ENCODE peak calls at places on chromosomes 5 and 9, in nine cellular contexts. L is substantia nigra, J is brain microvascular endothelial cell, Y is left ventricle myocardium inferior, V is fibroblast of lung, X is heart right ventricle, H is suprapubic skin, S is astrocyte, R is hepatocyte. D is an unnamed sample.
A peak's percentile ranks its signal among the peaks of the same experiment; 100 is the strongest.

GRCh38 chr5:177116631-177117373 is 16.8 kb upstream of the NSD1 start:
- DNase-seq in R (peak; percentile 54), Y (peak; percentile 90), V (peak; percentile 85), X (peak; percentile 91), L (peak; percentile 70), H (peak; percentile 96), J (peak; percentile 70), S (peak; percentile 75), D (peak; percentile 89)

GRCh38 chr5:11302663-11303062 is 541.6 kb upstream of the DAP start:
- DNase-seq in L (no peak), J (no peak), R (no peak), S (no peak), Y (no peak), H (no peak), X (no peak), V (no peak), D (no peak)

GRCh38 chr5:57499262-57500050 is 16.8 kb upstream of the ACTBL2 start:
- DNase-seq in Y (no peak), J (peak; percentile 70), X (no peak), R (peak; percentile 74), L (no peak), V (peak; percentile 57), S (peak; percentile 39), H (no peak), D (no peak)

GRCh38 chr5:162372265-162372664 is 304.7 kb downstream of the GABRG2 start:
- DNase-seq in J (no peak), S (no peak), H (no peak), X (no peak), Y (no peak), V (no peak), L (no peak), R (no peak), D (no peak)

GRCh38 chr5:69493235-69493925 is 790 bp downstream of the OCLN start:
- DNase-seq in J (no peak), Y (no peak), V (peak; percentile 44), L (no peak), X (no peak), S (peak; percentile 26), R (peak; percentile 72), H (no peak), D (no peak)

GRCh38 chr5:145991044-145991575 is 54.7 kb downstream of the SH3RF2 start:
- DNase-seq in V (peak; percentile 85), Y (no peak), R (no peak), L (no peak), X (no peak), S (peak; percentile 82), J (peak; percentile 45), H (no peak), D (no peak)

GRCh38 chr9:120742951-120743416 is 28.7 kb upstream of the MEGF9 start:
- DNase-seq in J (no peak), R (peak; percentile 47), S (no peak), Y (no peak), X (no peak), V (peak; percentile 27), L (no peak), H (no peak), D (no peak)

GRCh38 chr9:11199335-11199734 is 586.5 kb upstream of the PTPRD start:
- DNase-seq in S (no peak), H (no peak), V (no peak), Y (no peak), L (no peak), J (no peak), R (no peak), X (no peak), D (no peak)

GRCh38 chr5:27048507-27048906 is 10.1 kb upstream of the CDH9 start:
- DNase-seq in X (no peak), J (no peak), S (no peak), H (no peak), Y (no peak), R (no peak), L (no peak), V (no peak), D (no peak)

GRCh38 chr9:136859821-136860269 is 6.3 kb downstream of the EDF1 start:
- DNase-seq in H (no peak), L (no peak), J (no peak), S (no peak), Y (peak; percentile 13), R (peak; percentile 5), V (no peak), X (no peak), D (no peak)

GRCh38 chr5:78718185-78718584 is 69.6 kb upstream of the LHFPL2 start:
- DNase-seq in S (no peak), H (no peak), L (no peak), Y (no peak), R (no peak), V (no peak), X (no peak), J (no peak), D (no peak)

GRCh38 chr9:128556915-128557634 is 4.7 kb downstream of the SPTAN1 start:
- DNase-seq in V (no peak), Y (no peak), L (no peak), J (no peak), R (no peak), H (no peak), S (no peak), X (no peak), D (no peak)

GRCh38 chr9:128555180-128555721 is 2.9 kb downstream of the SPTAN1 start:
- DNase-seq in R (peak; percentile 73), J (peak; percentile 62), H (no peak), Y (no peak), V (peak; percentile 86), L (no peak), X (no peak), S (peak; percentile 78), D (no peak)

GRCh38 chr9:128554155-128554862 is 1.9 kb downstream of the SPTAN1 start:
- DNase-seq in X (peak; percentile 20), J (peak; percentile 94), R (peak; percentile 84), V (peak; percentile 96), S (peak; percentile 94), Y (peak; percentile 52), H (no peak), L (no peak), D (no peak)

GRCh38 chr9:128558431-128559310 is 6.3 kb downstream of the SPTAN1 start:
- DNase-seq in H (peak; percentile 86), Y (peak; percentile 86), V (peak; percentile 93), S (peak; percentile 93), X (peak; percentile 79), R (peak; percentile 77), J (peak; percentile 95), L (peak; percentile 26), D (peak; percentile 71)

DNA sequence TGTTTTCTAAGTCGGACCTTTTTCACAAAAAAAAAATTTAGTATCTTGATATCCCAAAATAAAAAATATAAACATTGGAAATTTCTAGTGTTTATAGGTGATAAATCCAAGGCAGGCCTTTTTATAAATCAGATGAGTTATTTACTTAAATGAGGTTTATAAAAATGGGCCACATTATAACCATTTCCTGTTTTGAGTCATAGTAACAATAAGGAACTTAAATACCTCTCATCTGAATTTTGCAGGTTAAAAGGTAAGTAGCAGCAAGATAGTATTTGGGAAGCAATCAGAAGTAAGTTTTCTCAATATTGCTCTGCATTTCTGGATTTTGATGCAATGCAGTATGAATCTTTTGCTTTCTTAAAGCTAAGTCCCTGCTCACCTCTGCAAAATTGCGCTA is 3.9 kb downstream of the SPTAN1 start:
- DNase-seq in X (no peak), S (no peak), R (no peak), L (no peak), Y (no peak), V (no peak), J (no peak), H (no peak), D (no peak)
- H3K27ac ChIP-seq in X (no peak overlapping the region), S (no peak overlapping the region), R (peak overlapping the region; percentile 97), L (no peak overlapping the region), Y (peak overlapping the region; percentile 100), V (no peak overlapping the region), J (no peak overlapping the region), H (no peak overlapping the region), D (peak overlapping the region; percentile 9)

DNA sequence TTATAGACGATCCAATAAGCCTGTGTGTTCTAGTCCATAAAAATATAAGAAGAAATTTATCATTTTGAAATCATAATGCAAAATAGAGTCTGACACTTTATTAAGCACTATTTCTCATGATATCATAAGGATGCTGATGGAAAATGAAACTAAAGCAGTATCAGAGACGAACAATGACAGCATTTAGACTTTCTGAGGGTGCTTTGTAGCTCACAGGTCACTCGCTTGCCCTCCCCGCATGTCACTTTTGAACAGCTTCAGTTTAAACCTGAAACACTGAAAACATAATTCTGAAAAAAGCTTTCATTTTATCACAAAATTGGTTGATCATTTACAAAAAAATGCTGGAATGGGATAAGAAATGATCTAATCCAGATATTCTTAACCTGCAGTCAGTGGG is 247.1 kb downstream of the EBF1 start:
- DNase-seq in S (no peak), H (no peak), L (no peak), J (no peak), X (no peak), R (no peak), Y (no peak), V (no peak), D (no peak)
- H3K27ac ChIP-seq in S (no peak overlapping the region), H (no peak overlapping the region), L (no peak overlapping the region), J (no peak overlapping the region), X (no peak overlapping the region), R (no peak overlapping the region), Y (no peak overlapping the region), V (no peak overlapping the region), D (no peak overlapping the region)

DNA sequence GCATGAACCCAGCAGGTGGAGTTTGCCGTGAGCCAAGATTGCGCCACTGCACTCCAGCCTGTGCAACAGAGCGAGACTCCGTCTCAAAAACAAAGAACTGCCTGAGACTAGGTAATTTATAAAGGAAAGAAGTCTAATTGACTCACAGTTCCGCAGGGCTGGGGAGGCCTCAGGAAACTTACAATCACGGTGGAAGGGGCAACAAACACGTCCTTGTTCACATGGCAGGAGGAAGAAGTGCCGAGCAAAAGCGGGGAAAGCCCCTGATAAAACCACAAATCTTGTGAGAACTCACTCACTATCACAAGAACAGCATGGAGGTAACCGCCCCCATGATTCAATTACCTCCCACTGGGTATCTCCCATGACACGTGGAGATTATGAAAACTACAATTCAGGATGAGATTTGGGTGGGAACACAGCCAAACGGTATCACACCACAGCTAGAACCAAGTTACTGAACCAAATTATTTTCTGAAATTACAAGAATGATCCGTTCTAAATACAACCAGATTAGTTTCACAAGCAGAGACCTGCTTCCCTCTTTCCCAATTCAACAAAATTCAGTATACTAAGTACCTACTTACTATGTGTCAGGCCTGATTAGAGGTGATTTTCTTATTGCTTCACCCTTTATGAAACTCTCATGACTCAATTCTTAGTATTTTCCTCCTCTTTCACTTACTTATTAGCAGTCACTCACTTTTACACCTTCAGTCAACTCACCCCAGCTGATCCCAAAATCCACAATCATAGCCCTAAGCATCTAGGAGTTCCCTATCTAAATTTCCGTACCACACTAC is 8.4 kb downstream of the UBTD2 start:
- DNase-seq in R (no peak), X (no peak), V (no peak), L (no peak), S (peak; percentile 17), Y (no peak), J (peak; percentile 87), H (no peak), D (peak; percentile 42)
- H3K27ac ChIP-seq in R (no peak overlapping the region), X (no peak overlapping the region), V (no peak overlapping the region), L (no peak overlapping the region), S (no peak overlapping the region), Y (no peak overlapping the region), J (peak overlapping the region; percentile 3), H (peak overlapping the region; percentile 14), D (no peak overlapping the region)

DNA sequence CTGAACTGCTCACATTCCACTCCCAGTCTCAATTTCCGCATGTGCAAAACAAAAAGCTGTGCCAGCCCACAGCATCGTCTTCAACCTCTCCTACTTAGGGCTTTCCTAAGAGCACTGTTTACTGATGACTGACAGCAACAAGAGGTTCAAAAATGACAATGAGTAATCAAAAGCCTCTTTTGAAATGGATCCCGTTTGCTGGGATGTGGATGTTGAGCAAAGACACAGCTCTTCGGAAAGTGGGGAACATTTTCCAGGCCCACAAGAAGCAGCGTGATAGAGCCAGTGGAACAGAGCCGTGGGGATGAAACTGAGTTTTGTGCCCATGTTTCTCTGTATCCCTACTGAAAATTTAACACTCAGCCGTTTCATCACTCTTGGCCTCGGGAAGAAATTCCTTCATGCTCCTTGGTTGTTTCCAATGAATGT is 230.4 kb upstream of the DAPK1 start:
- DNase-seq in Y (no peak), V (no peak), L (no peak), J (no peak), R (no peak), H (no peak), X (no peak), S (no peak), D (no peak)
- H3K27ac ChIP-seq in Y (peak overlapping the region; percentile 74), V (peak overlapping the region; percentile 26), L (no peak overlapping the region), J (no peak overlapping the region), R (no peak overlapping the region), H (peak overlapping the region; percentile 67), X (peak overlapping the region; percentile 68), S (no peak overlapping the region), D (no peak overlapping the region)

D was measured in caudate nucleus.